ENCODE peak calls at places on chromosomes 2 and 18, in six cellular contexts. W is left lung; C is CD4-positive, CD25-positive, alpha-beta regulatory T cell; A is heart right ventricle; I is HAP-1; X is neural progenitor cell. B is an unnamed sample. For H3K36me3, the result is how much of the 10 kb centered on the place peaks cover.

GRCh38 chr18:11970466-11971220 is 10.7 kb upstream of the IMPA2 start:
- DNase-seq in I (no peak), A (no peak), X (no peak), W (no peak), C (no peak), B (no peak)

GRCh38 chr18:30889582-30890301 is 152.8 kb downstream of the DSC3 start:
- DNase-seq in I (peak), X (peak), W (no peak), C (no peak), A (no peak), B (no peak)

GRCh38 chr2:37387143-37387835 is 42.9 kb downstream of the QPCT start:
- DNase-seq in W (no peak), A (no peak), X (no peak), I (no peak), C (no peak), B (no peak)

GRCh38 chr2:84493494-84493893 is 22.8 kb upstream of the DNAH6 start:
- DNase-seq in A (no peak), C (no peak), W (no peak), X (peak), I (no peak), B (no peak)

GRCh38 chr2:98819350-98819749 is 88.4 kb upstream of the MGAT4A start:
- DNase-seq in C (no peak), I (no peak), A (no peak), W (no peak), X (no peak), B (no peak)

GRCh38 chr2:3751281-3751680 is 47.9 kb downstream of the DCDC2C start:
- DNase-seq in A (no peak), I (no peak), W (no peak), C (no peak), X (no peak), B (no peak)

GRCh38 chr2:240640939-240641338 is 15.7 kb downstream of the GPR35 start:
- DNase-seq in A (no peak), X (peak), C (no peak), W (peak), I (peak), B (peak)

GRCh38 chr18:60452424-60452823 is 79.8 kb upstream of the MC4R start:
- DNase-seq in I (no peak), A (no peak), X (no peak), W (no peak), C (no peak), B (no peak)

GRCh38 chr18:59537581-59537980 is 159.6 kb downstream of the CCBE1 start:
- DNase-seq in W (no peak), C (no peak), X (no peak), I (no peak), A (no peak), B (no peak)

GRCh38 chr18:55280515-55280914 is 307.5 kb downstream of the TCF4 start:
- DNase-seq in A (peak), X (no peak), C (no peak), I (no peak), W (no peak), B (no peak)

GRCh38 chr2:146079216-146079615 is 1559.3 kb upstream of the ZEB2 start:
- DNase-seq in X (no peak), I (no peak), W (no peak), A (no peak), C (no peak), B (no peak)

GRCh38 chr2:780002-780401 is 102.8 kb upstream of the TMEM18 start:
- DNase-seq in A (no peak), W (no peak), I (no peak), C (no peak), X (no peak), B (no peak)

DNA sequence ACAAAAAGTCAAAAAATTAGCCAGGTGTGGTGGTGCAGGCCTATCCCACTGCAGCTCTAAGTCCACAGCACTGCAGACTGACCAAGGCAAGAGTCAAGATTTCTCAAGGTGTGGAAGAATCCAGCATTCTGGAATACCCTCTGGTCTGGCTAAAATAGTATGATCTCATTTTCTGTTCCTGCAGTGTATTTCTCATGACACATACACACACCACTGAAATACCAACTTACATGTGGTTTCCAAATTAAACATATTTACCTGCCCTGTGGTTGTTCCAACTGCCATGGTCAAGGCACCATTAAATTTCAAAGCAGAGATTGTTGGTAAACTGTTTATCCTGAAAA is 30.9 kb downstream of the NOL10 start:
- DNase-seq in X (no peak), A (no peak), C (no peak), W (no peak), I (no peak), B (no peak)
- H3K36me3 ChIP-seq in X (under half), A (half or more), C (under half), W (half or more), I (under half), B (under half)

GRCh38 chr2:24261441-24261840 is 86.6 kb downstream of the FAM228A start:
- DNase-seq in I (peak), W (no peak), X (no peak), C (no peak), A (no peak), B (no peak)

GRCh38 chr2:24259316-24259715 is 84.5 kb downstream of the FAM228A start:
- DNase-seq in X (no peak), A (no peak), W (no peak), C (no peak), I (no peak), B (no peak)

GRCh38 chr2:24269270-24269669 is 91.1 kb downstream of the ITSN2 start:
- DNase-seq in W (no peak), I (no peak), A (no peak), C (no peak), X (no peak), B (no peak)

GRCh38 chr2:24262571-24262970 is 87.7 kb downstream of the FAM228A start:
- DNase-seq in I (no peak), W (no peak), A (no peak), C (no peak), X (no peak), B (no peak)

DNA sequence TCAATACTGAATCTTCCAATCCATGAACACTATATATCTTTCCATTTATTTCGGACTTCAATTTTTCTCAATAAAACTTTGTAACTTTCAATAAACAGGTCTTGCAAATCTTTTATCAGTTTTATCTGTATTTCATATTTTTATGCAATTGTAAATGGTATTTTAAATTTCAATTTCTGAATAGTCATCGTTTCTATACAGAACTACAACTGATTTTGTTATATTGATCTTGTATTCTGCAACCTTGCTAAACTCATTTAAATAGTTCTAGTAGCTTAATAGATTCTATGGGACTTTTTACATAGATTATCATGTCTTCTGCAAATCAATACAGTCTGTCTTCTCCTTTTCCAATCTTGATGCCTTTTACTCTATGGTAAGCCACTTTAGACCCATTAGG is 90.4 kb downstream of the FAM228A start:
- DNase-seq in C (no peak), A (no peak), X (no peak), W (no peak), I (no peak), B (no peak)
- H3K36me3 ChIP-seq in C (half or more), A (half or more), X (under half), W (half or more), I (under half), B (under half)

GRCh38 chr2:190920085-190920484 is 39.5 kb downstream of the GLS start:
- DNase-seq in A (no peak), C (no peak), W (no peak), I (no peak), X (no peak), B (no peak)
- H3K36me3 ChIP-seq in A (half or more), C (half or more), W (half or more), I (half or more), X (under half), B (under half)

DNA sequence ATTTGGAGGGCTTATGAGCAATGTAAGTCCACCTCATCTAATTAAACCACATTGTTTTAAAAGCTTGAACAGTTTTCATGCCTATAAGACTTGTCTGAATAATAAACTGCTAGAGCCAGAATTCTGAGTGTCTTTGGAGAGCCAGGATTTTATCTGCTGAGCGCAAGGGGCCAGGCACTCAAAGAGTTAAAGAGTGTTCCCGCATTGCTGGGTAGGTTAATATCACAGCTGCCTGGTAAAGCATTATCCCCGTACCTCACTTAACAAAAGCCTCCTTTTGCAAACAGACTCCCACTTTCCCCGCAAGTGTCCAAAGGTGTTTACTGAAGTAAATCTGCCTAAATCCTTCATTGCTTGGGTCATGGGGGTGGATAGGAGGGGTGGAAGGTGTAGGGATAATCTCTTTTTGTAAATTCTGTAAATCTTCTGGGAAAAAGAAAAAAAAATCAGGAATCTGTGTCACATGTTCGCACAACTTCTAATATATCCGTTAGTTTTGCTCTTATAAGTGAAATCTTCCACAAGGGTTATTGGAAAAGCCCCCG is 10.8 kb downstream of the ZEB2 start:
- DNase-seq in C (no peak), I (peak), A (no peak), X (peak), W (no peak), B (no peak)
- H3K36me3 ChIP-seq in C (under half), I (under half), A (under half), X (under half), W (under half), B (under half)

DNA sequence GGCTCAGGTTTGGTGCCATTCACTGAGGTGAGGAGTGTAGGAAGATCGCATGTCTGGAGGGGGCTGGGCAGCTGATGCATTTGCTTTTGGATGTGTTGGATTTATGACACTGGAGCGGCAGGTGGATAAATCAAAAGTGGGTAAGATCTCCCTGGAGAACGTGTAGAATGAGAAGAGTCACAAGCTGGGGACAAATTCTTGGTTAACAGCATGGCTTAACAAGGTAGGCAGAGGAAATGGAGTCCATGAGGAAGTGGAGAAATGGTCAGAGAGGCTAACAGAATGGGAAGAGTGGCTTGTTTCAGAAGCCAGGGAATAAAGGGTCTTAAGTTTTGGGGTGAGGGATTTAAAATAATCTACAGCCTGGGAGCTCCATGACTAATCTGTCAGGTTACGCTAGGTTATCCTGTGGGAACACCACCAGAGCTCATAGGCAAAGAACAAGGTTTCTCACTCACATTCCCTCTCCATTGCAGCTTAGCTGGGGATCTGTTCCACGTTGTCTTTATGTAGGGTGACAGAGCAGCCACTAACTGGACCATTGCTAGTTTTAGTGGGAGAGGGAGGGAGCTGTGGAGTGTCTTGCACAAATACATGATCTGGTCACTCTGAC is 12.8 kb downstream of the TSN start:
- DNase-seq in A (no peak), I (no peak), X (no peak), C (no peak), W (no peak), B (no peak)
- H3K36me3 ChIP-seq in A (half or more), I (half or more), X (under half), C (half or more), W (half or more), B (under half)

GRCh38 chr2:73256618-73256922 is 22.5 kb downstream of the CCT7 start:
- DNase-seq in A (no peak), W (no peak), C (no peak), X (peak), I (no peak), B (no peak)
- H3K36me3 ChIP-seq in A (under half), W (under half), C (under half), X (under half), I (under half), B (under half)

DNA sequence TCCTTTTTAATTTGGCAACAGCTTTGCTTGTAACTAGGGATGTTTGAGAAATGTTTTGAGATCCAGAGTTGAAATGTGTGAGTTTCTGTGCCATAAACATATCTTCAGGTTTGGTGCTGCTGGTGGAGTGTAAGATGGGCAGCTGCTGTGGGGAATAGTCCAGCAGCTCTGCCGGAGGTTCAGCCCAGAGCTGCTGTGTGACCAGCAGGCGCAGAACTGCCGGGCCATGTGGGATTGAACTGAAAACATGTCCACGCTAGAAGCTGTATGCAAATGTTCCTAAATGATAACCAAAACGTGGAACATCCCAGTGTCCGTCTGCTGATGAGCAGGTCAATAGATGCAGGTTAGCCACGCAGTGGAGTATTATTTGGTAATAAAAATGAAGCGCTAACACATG is 99.6 kb downstream of the DGKD start:
- DNase-seq in A (no peak), W (no peak), X (no peak), I (no peak), C (no peak), B (no peak)
- H3K36me3 ChIP-seq in A (half or more), W (half or more), X (under half), I (half or more), C (half or more), B (under half)

DNA sequence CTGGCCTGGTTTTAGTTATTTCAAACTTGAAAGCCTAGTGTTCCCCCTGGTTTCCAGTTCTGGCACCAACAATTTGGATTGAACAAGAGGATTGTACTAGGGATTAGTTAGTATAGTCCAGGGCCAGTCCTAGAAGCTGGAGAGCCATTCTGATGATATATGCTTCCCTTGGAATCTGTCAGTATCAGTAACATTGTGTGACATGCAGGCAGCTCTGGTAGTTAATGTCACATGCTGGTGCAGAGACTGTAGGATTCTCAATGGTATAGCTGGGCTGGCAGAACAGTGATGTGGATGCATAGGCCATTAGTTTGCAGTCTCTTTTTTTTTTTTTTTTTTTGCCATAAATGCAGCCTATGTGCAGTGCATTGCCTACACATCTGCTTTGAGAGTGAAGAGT is 3.6 kb downstream of the MGAT5 start:
- DNase-seq in W (no peak), C (no peak), A (no peak), X (no peak), I (no peak), B (no peak)
- H3K36me3 ChIP-seq in W (under half), C (under half), A (under half), X (under half), I (under half), B (under half)

DNA sequence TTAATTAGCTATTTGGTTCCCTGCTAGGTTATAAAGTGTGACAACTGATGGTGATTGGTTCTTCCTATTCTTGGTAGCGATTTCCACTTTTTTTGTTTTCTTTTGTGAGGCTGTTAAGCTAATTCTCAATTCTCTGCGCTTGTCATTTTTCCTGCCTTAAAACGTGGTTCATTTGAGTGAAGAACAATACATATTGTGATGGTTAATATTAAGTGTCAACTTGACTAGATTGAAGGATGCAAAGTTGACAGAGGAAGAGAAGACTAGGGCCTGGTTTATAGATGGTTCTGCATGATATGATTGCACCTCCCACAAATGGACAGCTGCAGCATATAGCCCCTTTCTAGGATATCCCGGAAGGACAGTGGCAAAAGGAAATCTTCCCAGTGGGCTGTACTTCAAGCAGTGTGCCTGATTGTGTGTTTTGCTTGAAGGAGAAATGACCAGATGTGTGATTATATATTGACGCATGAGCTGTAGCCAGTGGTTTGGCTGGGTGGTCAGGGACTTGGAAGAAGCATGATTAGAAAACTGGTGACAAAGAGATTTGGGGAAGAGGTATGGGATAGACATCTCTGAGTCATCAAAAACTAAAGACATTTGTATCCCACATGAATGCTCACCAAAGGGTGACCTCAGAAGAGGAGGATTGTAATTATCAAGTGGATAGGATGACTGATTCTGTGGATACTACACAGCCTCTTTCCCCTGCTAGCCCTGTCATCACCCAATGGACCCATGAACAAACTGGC is 39.4 kb upstream of the ZNF804A start:
- DNase-seq in I (no peak), X (no peak), A (no peak), C (no peak), W (no peak), B (no peak)
- H3K36me3 ChIP-seq in I (under half), X (under half), A (under half), C (under half), W (under half), B (under half)

B was measured in colonic mucosa.